ENCODE peak calls at places on chromosomes 5 and 9, in eight cellular contexts. T is HTR-8/SVneo; M is neural crest cell; S is stimulated activated CD4-positive, alpha-beta T cell treated with anti-CD3 and anti-CD28 coated beads, Interleukin-1b, Interleukin-23, amount 100 ng/mL, for 24 hours; G is cardiac muscle cell; X is AG04449; R is KBM-7; U is NCI-H2029. A is an unnamed sample.

GRCh38 chr5:149633671-149634350 is 52.5 kb downstream of the ARHGEF37 start:
- DNase-seq in M (no peak), S (no peak), U (no peak), R (no peak), T (no peak), X (no peak), G (no peak), A (no peak)

GRCh38 chr9:7115606-7116005 is 357.8 kb downstream of the KDM4C start:
- DNase-seq in T (no peak), R (no peak), M (no peak), S (no peak), U (no peak), X (no peak), G (peak; percentile 43), A (no peak)

GRCh38 chr5:31854181-31854624 is 215.3 kb downstream of the PDZD2 start:
- DNase-seq in T (peak; percentile 68), R (no peak), X (no peak), U (no peak), S (no peak), G (no peak), M (no peak), A (no peak)

GRCh38 chr5:35656721-35657120 is 39.1 kb downstream of the SPEF2 start:
- DNase-seq in T (no peak), X (peak; percentile 42), U (no peak), R (no peak), M (no peak), S (no peak), G (peak; percentile 64), A (no peak)

GRCh38 chr9:126638571-126639132 is 24.9 kb downstream of the LMX1B start:
- DNase-seq in M (no peak), T (no peak), X (no peak), U (no peak), S (no peak), R (no peak), G (peak; percentile 47), A (no peak)

GRCh38 chr5:57435701-57436134 is 46.9 kb downstream of the ACTBL2 start:
- DNase-seq in X (peak; percentile 89), G (no peak), T (peak; percentile 41), S (no peak), U (no peak), M (no peak), R (no peak), A (peak; percentile 79)

GRCh38 chr5:1967716-1968115 is 85.0 kb upstream of the IRX4 start:
- DNase-seq in X (no peak), M (no peak), R (no peak), U (no peak), G (no peak), S (no peak), T (no peak), A (no peak)

GRCh38 chr9:29750062-29750461 is 2176.8 kb upstream of the C9orf72 start:
- DNase-seq in U (no peak), M (no peak), R (no peak), G (no peak), X (peak; percentile 19), T (peak; percentile 2), S (no peak), A (no peak)

GRCh38 chr9:133056533-133056932 is 5.2 kb upstream of the CEL start:
- DNase-seq in X (no peak), T (no peak), M (no peak), R (no peak), G (no peak), U (no peak), S (no peak), A (no peak)

GRCh38 chr9:128689293-128689770 is 310 bp downstream of the SET start:
- DNase-seq in X (no peak), S (no peak), G (no peak), T (no peak), M (peak; percentile 40), U (peak; percentile 54), R (no peak), A (no peak)

GRCh38 chr5:35232124-35232523 is 1.8 kb upstream of the PRLR start:
- DNase-seq in M (no peak), T (no peak), S (no peak), R (no peak), G (no peak), X (no peak), U (no peak), A (no peak)

GRCh38 chr5:179370490-179371122 is 25.3 kb upstream of the ADAMTS2 start:
- DNase-seq in M (no peak), R (no peak), U (no peak), G (no peak), T (no peak), S (no peak), X (no peak), A (no peak)

A was measured in BJ.